ENCODE peak calls at places on chromosomes 13 and 19, in six cellular contexts. E is IMR-90, L is fibroblast of the aortic adventitia, D is astrocyte of the spinal cord, T is amniotic stem cell, F is M059J. Q is an unnamed sample.

GRCh38 chr13:71772376-71772775 is 94.6 kb downstream of the DACH1 start:
- DNase-seq in D (no peak), F (no peak), L (no peak), T (no peak), E (no peak), Q (no peak)

GRCh38 chr19:18317998-18318800 is 4.7 kb downstream of the LSM4 start:
- DNase-seq in T (no peak), D (no peak), E (no peak), L (no peak), F (no peak), Q (no peak)

GRCh38 chr13:52707375-52707774 is 32.2 kb downstream of the CNMD start:
- DNase-seq in T (no peak), F (no peak), D (no peak), E (no peak), L (no peak), Q (no peak)

GRCh38 chr19:44955500-44956439 is 590 bp downstream of the CLPTM1 start:
- DNase-seq in D (no peak), E (no peak), T (no peak), L (no peak), F (no peak), Q (no peak)

GRCh38 chr13:47826481-47826880 is 174.6 kb downstream of the SUCLA2 start:
- DNase-seq in L (peak; percentile 55), F (peak; percentile 13), T (no peak), E (peak; percentile 71), D (no peak), Q (no peak)

GRCh38 chr19:39038098-39038497 is 5.7 kb upstream of the FBXO27 start:
- DNase-seq in L (peak; percentile 50), F (peak; percentile 62), E (peak; percentile 25), D (peak; percentile 19), T (no peak), Q (no peak)

GRCh38 chr13:37657134-37657533 is 58.6 kb upstream of the POSTN start:
- DNase-seq in E (peak; percentile 71), D (peak; percentile 83), L (peak; percentile 82), F (peak; percentile 86), T (no peak), Q (no peak)

GRCh38 chr13:113552786-113553540 is 31.6 kb upstream of the TFDP1 start:
- DNase-seq in F (no peak), D (no peak), L (no peak), E (no peak), T (no peak), Q (no peak)

GRCh38 chr13:26719356-26719945 is 41.1 kb downstream of the GPR12 start:
- DNase-seq in L (peak; percentile 4), E (peak; percentile 4), T (no peak), D (no peak), F (peak; percentile 8), Q (no peak)

GRCh38 chr13:99404005-99404755 is 97.0 kb upstream of the GPR183 start:
- DNase-seq in D (no peak), E (no peak), T (no peak), F (no peak), L (no peak), Q (no peak)

GRCh38 chr13:101307181-101307701 is 109.1 kb downstream of the NALCN start:
- DNase-seq in L (peak; percentile 94), T (peak; percentile 17), E (peak; percentile 90), D (peak; percentile 93), F (peak; percentile 71), Q (no peak)

GRCh38 chr13:110137677-110138008 is 169.3 kb downstream of the COL4A1 start:
- DNase-seq in E (no peak), F (no peak), D (no peak), T (no peak), L (peak; percentile 27), Q (no peak)

GRCh38 chr19:14004619-14005380 is 1.3 kb downstream of the RFX1 start:
- DNase-seq in L (peak; percentile 29), F (no peak), E (no peak), D (no peak), T (no peak), Q (no peak)

GRCh38 chr19:18310966-18311365 is 11.9 kb downstream of the LSM4 start:
- DNase-seq in T (no peak), L (no peak), D (no peak), E (no peak), F (no peak), Q (no peak)

GRCh38 chr19:45079911-45080469 is 930 bp downstream of the GEMIN7 start:
- DNase-seq in E (no peak), F (no peak), T (no peak), D (no peak), L (no peak), Q (no peak)

GRCh38 chr19:30217461-30217860 is 154.7 kb upstream of the ZNF536 start:
- DNase-seq in T (no peak), E (no peak), D (no peak), F (no peak), L (no peak), Q (no peak)

GRCh38 chr19:3547767-3548282 is 8.9 kb downstream of the TEKTIP1 start:
- DNase-seq in L (no peak), D (no peak), F (no peak), E (no peak), T (no peak), Q (no peak)

GRCh38 chr19:10230904-10231623 is at the start of gene S1PR2:
- DNase-seq in L (peak; percentile 73), T (peak; percentile 54), D (peak; percentile 55), F (peak; percentile 62), E (peak; percentile 75), Q (peak; percentile 52)

GRCh38 chr19:16836115-16836905 is 7.1 kb downstream of the SIN3B start:
- DNase-seq in T (no peak), L (peak; percentile 19), D (no peak), F (peak; percentile 12), E (peak; percentile 39), Q (no peak)

GRCh38 chr13:19158526-19158925 is 23.1 kb downstream of the TUBA3C start:
- DNase-seq in E (no peak), L (no peak), F (no peak), D (no peak), T (no peak), Q (no peak)

GRCh38 chr13:37109080-37109678 is 3.7 kb upstream of the CSNK1A1L start:
- DNase-seq in E (peak; percentile 62), F (peak; percentile 50), T (peak; percentile 24), D (peak; percentile 70), L (peak; percentile 80), Q (no peak)

GRCh38 chr13:110415669-110416068 is 108.6 kb downstream of the COL4A2 start:
- DNase-seq in D (no peak), F (peak; percentile 54), L (no peak), E (peak; percentile 24), T (no peak), Q (no peak)

GRCh38 chr13:37277435-37278144 is 172.1 kb upstream of the CSNK1A1L start:
- DNase-seq in D (no peak), T (no peak), F (peak; percentile 44), E (peak; percentile 45), L (peak; percentile 74), Q (no peak)

GRCh38 chr13:75326173-75327131 is 155.5 kb downstream of the TBC1D4 start:
- DNase-seq in D (peak; percentile 44), E (peak; percentile 53), F (peak; percentile 48), L (peak; percentile 86), T (no peak), Q (peak; percentile 26)